ENCODE peak calls at places on chromosomes 13 and 19, in ten cellular contexts. G is PC-9; W is iPS-NIHi11; U is activated T-cell treated with anti-CD3 and anti-CD28 coated beads for 1 hour; X is Peyer's patch; E is activated T-helper 1 cell treated with Interleukin-2 at 50 U/mL for 16 hours; B is stimulated activated CD4-positive, alpha-beta T cell treated with anti-CD3 and anti-CD28 coated beads, Interleukin-2, amount 100 ng/mL, for 48 hours; J is skeletal muscle cell; V is endothelial cell; N is lung microvascular endothelial cell. C is an unnamed sample.

GRCh38 chr19:16702123-16702522 is 17.5 kb upstream of the NWD1 start:
- DNase-seq in V (no peak), N (peak; percentile 82), E (no peak), U (no peak), J (peak; percentile 39), B (no peak), X (no peak), W (no peak), G (peak; percentile 24), C (no peak)

GRCh38 chr13:49456156-49456555 is 12.1 kb downstream of the SETDB2 start:
- DNase-seq in J (no peak), V (no peak), E (no peak), X (no peak), N (no peak), G (no peak), B (no peak), W (no peak), U (no peak), C (no peak)

GRCh38 chr19:14333101-14333871 is 48.0 kb upstream of the ADGRE5 start:
- DNase-seq in B (no peak), W (peak; percentile 91), V (peak; percentile 14), X (peak; percentile 72), G (peak; percentile 73), N (no peak), J (no peak), U (no peak), E (no peak), C (no peak)

GRCh38 chr19:18208098-18208951 is 4.5 kb upstream of the RAB3A start:
- DNase-seq in E (no peak), G (peak; percentile 30), X (peak; percentile 66), W (peak; percentile 71), B (peak; percentile 57), N (peak; percentile 30), V (peak; percentile 57), J (no peak), U (peak; percentile 57), C (no peak)

GRCh38 chr13:92175330-92175729 is 776.9 kb downstream of the GPC5 start:
- DNase-seq in J (peak; percentile 23), G (no peak), U (no peak), V (peak; percentile 22), W (peak; percentile 26), B (no peak), X (no peak), N (peak; percentile 0), E (no peak), C (no peak)

GRCh38 chr13:113883314-113883811 is 19.5 kb upstream of the GAS6 start:
- DNase-seq in B (no peak), X (no peak), E (no peak), N (no peak), G (no peak), U (no peak), V (no peak), W (no peak), J (no peak), C (no peak)

GRCh38 chr19:40273469-40274360 is 11.4 kb downstream of the AKT2 start:
- DNase-seq in G (no peak), N (no peak), U (no peak), W (no peak), B (no peak), E (no peak), X (no peak), V (no peak), J (no peak), C (no peak)

GRCh38 chr13:44294868-44295267 is 78.8 kb upstream of the SERP2 start:
- DNase-seq in V (no peak), X (no peak), B (no peak), W (no peak), N (no peak), J (no peak), G (no peak), E (no peak), U (no peak), C (no peak)

GRCh38 chr13:83881917-83882625 is at the start of gene SLITRK1:
- DNase-seq in B (no peak), N (no peak), V (peak; percentile 96), X (no peak), G (no peak), J (peak; percentile 31), W (peak; percentile 76), U (no peak), E (no peak), C (peak; percentile 79)

GRCh38 chr19:42561512-42561911 is 33.2 kb downstream of the CEACAM8 start:
- DNase-seq in X (no peak), J (no peak), W (no peak), N (no peak), B (no peak), G (no peak), U (no peak), E (no peak), V (no peak), C (no peak)

GRCh38 chr13:25632166-25632888 is 260.6 kb downstream of the ATP8A2 start:
- DNase-seq in N (no peak), W (peak; percentile 45), G (no peak), X (no peak), J (no peak), E (no peak), U (no peak), V (no peak), B (no peak), C (no peak)